ENCODE peak calls at places on chromosomes 5 and 9, in nine cellular contexts. X, G, H, N, K, B, V, Y and Q are unnamed samples.

GRCh38 chr9:137116027-137116507 is 1.5 kb upstream of the DPP7 start:
- DNase-seq in Y (no peak), K (no peak), H (no peak), G (no peak), N (no peak), V (no peak), X (no peak), B (no peak), Q (no peak)

GRCh38 chr9:127318651-127319167 is 54.1 kb downstream of the GARNL3 start:
- DNase-seq in X (no peak), K (no peak), N (peak; percentile 32), V (peak; percentile 15), H (no peak), B (peak; percentile 75), G (no peak), Y (no peak), Q (peak; percentile 75)

GRCh38 chr5:6495433-6496206 is 47.0 kb downstream of the UBE2QL1 start:
- DNase-seq in K (no peak), G (peak; percentile 54), V (no peak), B (no peak), Y (no peak), H (no peak), N (no peak), X (peak; percentile 44), Q (no peak)

GRCh38 chr5:143594913-143595818 is 191.7 kb upstream of the NR3C1 start:
- DNase-seq in K (peak; percentile 64), V (no peak), B (peak; percentile 63), N (peak; percentile 62), X (no peak), H (no peak), G (peak; percentile 80), Y (no peak), Q (no peak)

GRCh38 chr9:123312306-123312877 is 43.6 kb upstream of the CRB2 start:
- DNase-seq in G (no peak), N (no peak), K (no peak), B (no peak), H (no peak), X (no peak), Y (no peak), V (no peak), Q (no peak)

GRCh38 chr9:130493476-130493875 is 48.7 kb downstream of the ASS1 start:
- DNase-seq in G (no peak), B (no peak), Y (no peak), X (no peak), K (no peak), V (no peak), N (no peak), H (no peak), Q (no peak)

GRCh38 chr9:113592806-113593575 is 129.5 kb downstream of the RGS3 start:
- DNase-seq in B (no peak), K (no peak), X (no peak), N (no peak), Y (no peak), G (no peak), H (no peak), V (no peak), Q (no peak)

GRCh38 chr5:127316013-127316412 is 25.4 kb downstream of the MEGF10 start:
- DNase-seq in B (no peak), N (no peak), K (no peak), H (no peak), G (no peak), V (no peak), X (no peak), Y (no peak), Q (no peak)

GRCh38 chr5:94337617-94338016 is 280.8 kb downstream of the KIAA0825 start:
- DNase-seq in K (no peak), G (no peak), N (no peak), X (no peak), B (no peak), V (no peak), H (no peak), Y (no peak), Q (no peak)

GRCh38 chr5:151805414-151806225 is 33.9 kb downstream of the G3BP1 start:
- DNase-seq in B (peak; percentile 51), X (no peak), G (no peak), V (no peak), H (no peak), N (no peak), K (no peak), Y (peak; percentile 68), Q (peak; percentile 45)

GRCh38 chr9:131696163-131696439 is 43.8 kb downstream of the RAPGEF1 start:
- DNase-seq in Y (no peak), N (no peak), B (no peak), G (no peak), H (no peak), V (no peak), K (no peak), X (no peak), Q (no peak)

GRCh38 chr5:19608434-19608833 is 379.6 kb downstream of the CDH18 start:
- DNase-seq in N (peak; percentile 0), X (no peak), V (no peak), G (peak; percentile 58), Y (no peak), H (no peak), B (peak; percentile 2), K (no peak), Q (no peak)

GRCh38 chr9:102974530-102974929 is 20.6 kb upstream of the CYLC2 start:
- DNase-seq in V (no peak), X (no peak), Y (no peak), N (no peak), K (peak; percentile 1), B (peak; percentile 17), H (no peak), G (peak; percentile 64), Q (peak; percentile 0)

GRCh38 chr9:77521091-77521490 is 127.0 kb downstream of the GNA14 start:
- DNase-seq in K (no peak), N (no peak), V (no peak), G (no peak), X (no peak), B (no peak), Y (no peak), H (no peak), Q (peak; percentile 19)

GRCh38 chr9:28464817-28465216 is 891.5 kb upstream of the C9orf72 start:
- DNase-seq in B (no peak), V (no peak), K (no peak), N (no peak), G (no peak), Y (no peak), H (no peak), X (no peak), Q (no peak)

GRCh38 chr5:125668904-125669303 is 754.3 kb upstream of the GRAMD2B start:
- DNase-seq in X (no peak), G (peak; percentile 39), H (no peak), Y (no peak), N (no peak), B (peak; percentile 10), K (no peak), V (no peak), Q (no peak)

GRCh38 chr5:138454121-138454520 is 11.2 kb upstream of the EGR1 start:
- DNase-seq in N (no peak), V (no peak), B (no peak), G (no peak), X (no peak), Y (no peak), H (no peak), K (no peak), Q (no peak)

GRCh38 chr9:13904311-13904710 is 409.6 kb downstream of the NFIB start:
- DNase-seq in G (no peak), Y (no peak), X (no peak), V (no peak), B (no peak), N (no peak), H (no peak), K (no peak), Q (no peak)

GRCh38 chr5:99022250-99022649 is 93.4 kb upstream of the CHD1 start:
- DNase-seq in G (no peak), V (no peak), B (no peak), Y (no peak), X (no peak), H (no peak), K (no peak), N (no peak), Q (no peak)

GRCh38 chr5:99020698-99021048 is 91.9 kb upstream of the CHD1 start:
- DNase-seq in X (no peak), N (no peak), Y (no peak), H (no peak), V (no peak), B (no peak), K (no peak), G (peak; percentile 35), Q (no peak)

GRCh38 chr5:99019812-99020697 is 91.2 kb upstream of the CHD1 start:
- DNase-seq in Y (peak; percentile 88), B (peak; percentile 84), V (peak; percentile 39), X (no peak), N (peak; percentile 79), H (no peak), G (peak; percentile 94), K (no peak), Q (peak; percentile 81)

GRCh38 chr5:99019254-99019653 is 90.4 kb upstream of the CHD1 start:
- DNase-seq in H (no peak), K (no peak), Y (no peak), G (no peak), X (no peak), N (peak; percentile 40), B (peak; percentile 61), V (no peak), Q (peak; percentile 62)
- H3K4me3 ChIP-seq in H (no peak overlapping the region), K (no peak overlapping the region), Y (no peak overlapping the region), G (no peak overlapping the region), X (no peak overlapping the region), N (no peak overlapping the region), B (no peak overlapping the region), V (no peak overlapping the region), Q (no peak overlapping the region)

GRCh38 chr5:15290953-15291352 is 209.0 kb upstream of the FBXL7 start:
- DNase-seq in N (peak; percentile 8), H (no peak), V (no peak), K (no peak), X (no peak), Y (no peak), G (peak; percentile 7), B (no peak), Q (no peak)
- TF ChIP-seq CTCF in N (peak; percentile 42), H (no peak), V (no peak), K (no peak), X (no peak), Y (no peak), G (peak; percentile 16), B (no peak), Q (no peak)

DNA sequence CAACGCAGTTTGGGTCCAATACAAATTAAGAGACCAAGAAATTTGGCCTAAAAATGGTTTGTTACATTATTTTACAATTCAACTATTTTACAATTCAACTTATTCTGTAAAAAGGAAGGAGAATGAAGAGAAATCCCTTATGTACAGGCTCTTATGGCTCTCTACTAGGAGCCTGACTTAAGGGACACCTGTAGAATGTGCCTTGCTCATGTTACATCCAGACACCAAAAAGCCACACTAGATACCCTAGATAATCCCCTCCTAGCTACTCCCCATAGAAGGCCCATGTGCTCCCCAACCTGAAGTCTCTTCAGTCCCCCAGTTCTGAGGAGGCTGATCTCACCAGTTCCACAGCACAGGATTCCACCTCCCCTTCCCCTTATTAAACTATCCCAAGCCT is 14.1 kb upstream of the NNT start:
- DNase-seq in X (no peak), G (no peak), N (no peak), Y (no peak), H (no peak), B (no peak), V (no peak), K (no peak), Q (no peak)
- H3K4me3 ChIP-seq in X (no peak overlapping the region), G (no peak overlapping the region), N (no peak overlapping the region), Y (no peak overlapping the region), H (no peak overlapping the region), B (no peak overlapping the region), V (no peak overlapping the region), K (no peak overlapping the region), Q (no peak overlapping the region)

GRCh38 chr5:110590187-110590586 is 136.3 kb downstream of the TMEM232 start:
- DNase-seq in H (no peak), N (peak; percentile 62), Y (no peak), V (no peak), B (peak; percentile 46), K (no peak), G (peak; percentile 52), X (no peak), Q (no peak)
- TF ChIP-seq CTCF in H (no peak), N (peak; percentile 68), Y (peak; percentile 36), V (peak; percentile 51), B (peak; percentile 37), K (no peak), G (peak; percentile 65), X (peak; percentile 15), Q (peak; percentile 35)